ENCODE peak calls at places on chromosomes 7 and 10, in nine cellular contexts. One of them, this sample, is unnamed.

GRCh38 chr7:85828654-85829053 is 641.8 kb upstream of the SEMA3D start:
- DNase-seq in GDM1: no peak
- DNase-seq in HTR-8/SVneo: peak
- DNase-seq in stimulated activated CD4-positive, alpha-beta T cell treated with anti-CD3 and anti-CD28 coated beads, Interleukin-12 subunit alpha, Interleukin-12 subunit beta, amount 100 ng/mL, for 24 hours: no peak
- DNase-seq in central memory CD4-positive, alpha-beta T cell: no peak
- DNase-seq in astrocyte of the spinal cord: no peak
- DNase-seq in germinal center: no peak
- DNase-seq in endothelial cell: no peak
- DNase-seq in HEK293T: no peak
- DNase-seq in this sample: no peak

GRCh38 chr7:41403291-41403690 is 299.6 kb downstream of the INHBA start:
- DNase-seq in GDM1: no peak
- DNase-seq in HTR-8/SVneo: no peak
- DNase-seq in stimulated activated CD4-positive, alpha-beta T cell treated with anti-CD3 and anti-CD28 coated beads, Interleukin-12 subunit alpha, Interleukin-12 subunit beta, amount 100 ng/mL, for 24 hours: no peak
- DNase-seq in central memory CD4-positive, alpha-beta T cell: no peak
- DNase-seq in astrocyte of the spinal cord: no peak
- DNase-seq in germinal center: no peak
- DNase-seq in endothelial cell: no peak
- DNase-seq in HEK293T: no peak
- DNase-seq in this sample: no peak

GRCh38 chr7:103640031-103640779 is 194.2 kb upstream of the SLC26A5 start:
- DNase-seq in GDM1: no peak
- DNase-seq in HTR-8/SVneo: peak
- DNase-seq in stimulated activated CD4-positive, alpha-beta T cell treated with anti-CD3 and anti-CD28 coated beads, Interleukin-12 subunit alpha, Interleukin-12 subunit beta, amount 100 ng/mL, for 24 hours: no peak
- DNase-seq in central memory CD4-positive, alpha-beta T cell: no peak
- DNase-seq in astrocyte of the spinal cord: peak
- DNase-seq in germinal center: no peak
- DNase-seq in endothelial cell: no peak
- DNase-seq in HEK293T: no peak
- DNase-seq in this sample: no peak

GRCh38 chr7:51634025-51634424 is 317.4 kb upstream of the COBL start:
- DNase-seq in GDM1: no peak
- DNase-seq in HTR-8/SVneo: no peak
- DNase-seq in stimulated activated CD4-positive, alpha-beta T cell treated with anti-CD3 and anti-CD28 coated beads, Interleukin-12 subunit alpha, Interleukin-12 subunit beta, amount 100 ng/mL, for 24 hours: no peak
- DNase-seq in central memory CD4-positive, alpha-beta T cell: no peak
- DNase-seq in astrocyte of the spinal cord: no peak
- DNase-seq in germinal center: no peak
- DNase-seq in endothelial cell: no peak
- DNase-seq in HEK293T: no peak
- DNase-seq in this sample: no peak

GRCh38 chr7:32616625-32617024 is 121.3 kb downstream of the AVL9 start:
- DNase-seq in GDM1: no peak
- DNase-seq in HTR-8/SVneo: no peak
- DNase-seq in stimulated activated CD4-positive, alpha-beta T cell treated with anti-CD3 and anti-CD28 coated beads, Interleukin-12 subunit alpha, Interleukin-12 subunit beta, amount 100 ng/mL, for 24 hours: no peak
- DNase-seq in central memory CD4-positive, alpha-beta T cell: no peak
- DNase-seq in astrocyte of the spinal cord: peak
- DNase-seq in germinal center: no peak
- DNase-seq in endothelial cell: no peak
- DNase-seq in HEK293T: no peak
- DNase-seq in this sample: peak

GRCh38 chr7:150945171-150945852 is 32.8 kb downstream of the KCNH2 start:
- DNase-seq in GDM1: no peak
- DNase-seq in HTR-8/SVneo: no peak
- DNase-seq in stimulated activated CD4-positive, alpha-beta T cell treated with anti-CD3 and anti-CD28 coated beads, Interleukin-12 subunit alpha, Interleukin-12 subunit beta, amount 100 ng/mL, for 24 hours: no peak
- DNase-seq in central memory CD4-positive, alpha-beta T cell: no peak
- DNase-seq in astrocyte of the spinal cord: no peak
- DNase-seq in germinal center: no peak
- DNase-seq in endothelial cell: no peak
- DNase-seq in HEK293T: no peak
- DNase-seq in this sample: no peak

GRCh38 chr10:42986618-42987017 is 90.3 kb upstream of the RET start:
- DNase-seq in GDM1: no peak
- DNase-seq in HTR-8/SVneo: no peak
- DNase-seq in stimulated activated CD4-positive, alpha-beta T cell treated with anti-CD3 and anti-CD28 coated beads, Interleukin-12 subunit alpha, Interleukin-12 subunit beta, amount 100 ng/mL, for 24 hours: no peak
- DNase-seq in central memory CD4-positive, alpha-beta T cell: no peak
- DNase-seq in astrocyte of the spinal cord: no peak
- DNase-seq in germinal center: no peak
- DNase-seq in endothelial cell: no peak
- DNase-seq in HEK293T: no peak
- DNase-seq in this sample: no peak

GRCh38 chr7:498678-499641 is 20.7 kb downstream of the PDGFA start:
- DNase-seq in GDM1: no peak
- DNase-seq in HTR-8/SVneo: no peak
- DNase-seq in stimulated activated CD4-positive, alpha-beta T cell treated with anti-CD3 and anti-CD28 coated beads, Interleukin-12 subunit alpha, Interleukin-12 subunit beta, amount 100 ng/mL, for 24 hours: no peak
- DNase-seq in central memory CD4-positive, alpha-beta T cell: no peak
- DNase-seq in astrocyte of the spinal cord: no peak
- DNase-seq in germinal center: no peak
- DNase-seq in endothelial cell: no peak
- DNase-seq in HEK293T: no peak
- DNase-seq in this sample: peak

GRCh38 chr7:26153823-26154783 is 2.1 kb downstream of the NFE2L3 start:
- DNase-seq in GDM1: no peak
- DNase-seq in HTR-8/SVneo: peak
- DNase-seq in stimulated activated CD4-positive, alpha-beta T cell treated with anti-CD3 and anti-CD28 coated beads, Interleukin-12 subunit alpha, Interleukin-12 subunit beta, amount 100 ng/mL, for 24 hours: no peak
- DNase-seq in central memory CD4-positive, alpha-beta T cell: peak
- DNase-seq in astrocyte of the spinal cord: peak
- DNase-seq in germinal center: no peak
- DNase-seq in endothelial cell: no peak
- DNase-seq in HEK293T: no peak
- DNase-seq in this sample: no peak

GRCh38 chr10:100569687-100570517 is 34.2 kb downstream of the HIF1AN start:
- DNase-seq in GDM1: no peak
- DNase-seq in HTR-8/SVneo: no peak
- DNase-seq in stimulated activated CD4-positive, alpha-beta T cell treated with anti-CD3 and anti-CD28 coated beads, Interleukin-12 subunit alpha, Interleukin-12 subunit beta, amount 100 ng/mL, for 24 hours: no peak
- DNase-seq in central memory CD4-positive, alpha-beta T cell: no peak
- DNase-seq in astrocyte of the spinal cord: no peak
- DNase-seq in germinal center: no peak
- DNase-seq in endothelial cell: peak
- DNase-seq in HEK293T: peak
- DNase-seq in this sample: no peak

GRCh38 chr10:52814506-52814905 is 41.9 kb upstream of the MBL2 start:
- DNase-seq in GDM1: no peak
- DNase-seq in HTR-8/SVneo: no peak
- DNase-seq in stimulated activated CD4-positive, alpha-beta T cell treated with anti-CD3 and anti-CD28 coated beads, Interleukin-12 subunit alpha, Interleukin-12 subunit beta, amount 100 ng/mL, for 24 hours: no peak
- DNase-seq in central memory CD4-positive, alpha-beta T cell: no peak
- DNase-seq in astrocyte of the spinal cord: no peak
- DNase-seq in germinal center: no peak
- DNase-seq in endothelial cell: no peak
- DNase-seq in HEK293T: no peak
- DNase-seq in this sample: no peak